ENCODE peak calls at places on chromosome 17, in seven cellular contexts. S, A, H, D, L, R and E are unnamed samples.

GRCh38 chr17:58362368-58363014 is 10.5 kb upstream of the SUPT4H1 start:
- DNase-seq in A (no peak), R (no peak), H (no peak), D (no peak), L (no peak), S (no peak), E (no peak)

GRCh38 chr17:6574689-6575595 is 18.6 kb upstream of the PITPNM3 start:
- DNase-seq in H (no peak), D (peak; percentile 36), L (peak; percentile 73), A (peak; percentile 39), S (no peak), R (no peak), E (no peak)

GRCh38 chr17:27559996-27560481 is 70.9 kb upstream of the LGALS9 start:
- DNase-seq in S (no peak), D (peak; percentile 85), R (no peak), H (no peak), L (peak; percentile 93), A (no peak), E (no peak)

GRCh38 chr17:17345686-17346427 is 42.7 kb downstream of the NT5M start:
- DNase-seq in S (no peak), R (no peak), L (no peak), D (no peak), H (no peak), A (no peak), E (no peak)

GRCh38 chr17:44007346-44008204 is 3.2 kb downstream of the NAGS start:
- DNase-seq in S (no peak), L (no peak), H (no peak), D (no peak), R (no peak), A (peak; percentile 20), E (no peak)

GRCh38 chr17:50627386-50627781 is 7.3 kb upstream of the ABCC3 start:
- DNase-seq in R (no peak), D (no peak), A (no peak), H (no peak), L (no peak), S (no peak), E (no peak)

GRCh38 chr17:44124118-44124438 is 637 bp upstream of the HDAC5 start:
- DNase-seq in L (no peak), H (no peak), A (no peak), D (no peak), S (no peak), R (no peak), E (no peak)

GRCh38 chr17:60321336-60322055 is 70.4 kb downstream of the USP32 start:
- DNase-seq in S (no peak), L (no peak), R (no peak), H (no peak), D (no peak), A (no peak), E (no peak)

GRCh38 chr17:41657936-41658335 is 30.7 kb upstream of the EIF1 start:
- DNase-seq in D (no peak), S (no peak), A (no peak), L (no peak), H (no peak), R (no peak), E (no peak)

GRCh38 chr17:7479389-7480192 is at the start of gene ZBTB4:
- DNase-seq in D (peak; percentile 65), R (no peak), S (peak; percentile 44), L (peak; percentile 21), H (peak; percentile 5), A (peak; percentile 70), E (peak; percentile 53)

GRCh38 chr17:66373944-66374817 is 71.8 kb downstream of the PRKCA start:
- DNase-seq in R (no peak), L (no peak), H (no peak), S (no peak), D (peak; percentile 66), A (peak; percentile 58), E (no peak)

GRCh38 chr17:43546317-43547188 is at the start of gene ETV4:
- DNase-seq in S (peak; percentile 94), L (peak; percentile 89), H (peak; percentile 69), R (peak; percentile 84), A (peak; percentile 97), D (peak; percentile 96), E (peak; percentile 99)

GRCh38 chr17:59513934-59514841 is 51.2 kb upstream of the DHX40 start:
- DNase-seq in R (no peak), L (peak; percentile 45), A (no peak), S (no peak), H (no peak), D (peak; percentile 91), E (no peak)

GRCh38 chr17:51371732-51372151 is 111.4 kb downstream of the UTP18 start:
- DNase-seq in A (peak; percentile 93), S (peak; percentile 71), D (peak; percentile 18), H (peak; percentile 12), L (peak; percentile 50), R (peak; percentile 67), E (peak; percentile 91)

DNA sequence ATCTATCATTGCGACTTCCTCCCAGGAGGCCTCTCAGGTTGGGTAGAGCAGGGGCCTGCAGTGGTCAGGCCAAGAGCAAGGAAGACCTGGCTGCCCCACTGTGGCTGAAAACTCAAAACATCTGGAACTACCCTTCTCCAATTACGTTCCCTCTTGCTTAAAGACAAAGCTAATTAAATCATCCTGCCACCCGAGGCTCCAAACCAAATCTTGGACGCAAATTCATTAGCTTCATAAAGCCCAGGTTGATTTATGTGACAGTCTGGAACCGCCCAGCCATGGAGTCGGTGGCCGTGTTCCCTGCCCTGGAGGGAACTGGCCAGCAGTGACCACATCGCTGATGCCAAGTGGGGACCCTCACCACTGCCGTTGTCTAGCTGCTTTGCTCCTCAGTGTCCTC is 21.4 kb downstream of the GRIN2C start:
- DNase-seq in R (no peak), H (no peak), D (no peak), A (no peak), L (no peak), S (no peak), E (no peak)
- H2BK5ac ChIP-seq in R (no peak overlapping the region), H (no peak overlapping the region), D (no peak overlapping the region), A (no peak overlapping the region), L (no peak overlapping the region), S (no peak overlapping the region), E (no peak overlapping the region)

GRCh38 chr17:34979153-34979552 is 1.2 kb upstream of the LIG3 start:
- DNase-seq in A (no peak), H (peak; percentile 55), L (no peak), S (no peak), R (no peak), D (no peak), E (no peak)

GRCh38 chr17:34979650-34980352 is 511 bp upstream of the LIG3 start:
- DNase-seq in A (peak; percentile 38), H (no peak), L (peak; percentile 22), S (no peak), R (no peak), D (peak; percentile 18), E (no peak)

GRCh38 chr17:34980681-34981537 is 597 bp downstream of the LIG3 start:
- DNase-seq in D (peak; percentile 90), L (peak; percentile 80), S (peak; percentile 56), A (peak; percentile 90), R (no peak), H (peak; percentile 40), E (peak; percentile 76)

GRCh38 chr17:34981538-34982241 is 1.4 kb downstream of the LIG3 start:
- DNase-seq in L (peak; percentile 47), D (peak; percentile 86), H (no peak), R (no peak), A (peak; percentile 28), S (no peak), E (no peak)

DNA sequence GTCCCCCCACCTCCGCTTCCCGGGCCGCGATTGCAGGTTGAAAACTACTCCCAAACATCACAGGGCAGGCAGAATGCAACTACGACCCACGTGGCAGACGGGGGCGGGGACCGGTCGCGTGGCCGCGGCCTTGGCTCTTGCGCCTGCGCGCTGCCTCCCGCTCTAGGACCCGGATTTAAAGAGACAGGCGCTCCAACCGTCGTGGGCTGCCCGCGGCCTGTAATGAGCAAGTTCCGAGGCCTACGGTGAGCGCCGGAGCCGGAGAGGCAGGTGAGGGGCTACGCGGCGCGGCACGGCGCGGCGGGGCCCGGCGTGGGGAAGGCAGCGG is at the start of gene LIG3:
- DNase-seq in H (peak; percentile 95), R (peak; percentile 85), D (peak; percentile 92), A (peak; percentile 97), L (peak; percentile 92), S (peak; percentile 91), E (peak; percentile 99)
- H2BK5ac ChIP-seq in H (peak within 1 kb of the TSS; percentile 67), R (peak within 1 kb of the TSS; percentile 57), D (peak within 1 kb of the TSS; percentile 98), A (peak within 1 kb of the TSS; percentile 41), L (peak within 1 kb of the TSS; percentile 99), S (peak within 1 kb of the TSS; percentile 59), E (no peak within 1 kb of the TSS)

GRCh38 chr17:71963341-71963740 is 157.5 kb upstream of the SOX9 start:
- DNase-seq in L (no peak), S (no peak), H (no peak), R (no peak), D (no peak), A (no peak), E (no peak)
- H2BK5ac ChIP-seq in L (no peak overlapping the region), S (no peak overlapping the region), H (no peak overlapping the region), R (no peak overlapping the region), D (no peak overlapping the region), A (no peak overlapping the region), E (no peak overlapping the region)

GRCh38 chr17:63694974-63695773 is 4.8 kb downstream of the LIMD2 start:
- DNase-seq in R (no peak), S (no peak), H (no peak), L (no peak), D (no peak), A (no peak), E (no peak)

GRCh38 chr17:63697341-63698286 is 2.3 kb downstream of the LIMD2 start:
- DNase-seq in H (no peak), R (no peak), L (no peak), A (peak; percentile 73), D (peak; percentile 20), S (no peak), E (peak; percentile 78)

GRCh38 chr17:63694229-63694973 is 5.5 kb downstream of the LIMD2 start:
- DNase-seq in D (no peak), S (no peak), A (peak; percentile 77), R (no peak), H (no peak), L (no peak), E (peak; percentile 71)

GRCh38 chr17:63696381-63696961 is 3.5 kb downstream of the LIMD2 start:
- DNase-seq in S (peak; percentile 36), A (peak; percentile 94), D (peak; percentile 47), H (no peak), R (no peak), L (no peak), E (peak; percentile 91)

GRCh38 chr17:63695889-63696288 is 4.0 kb downstream of the LIMD2 start:
- DNase-seq in A (no peak), L (no peak), H (no peak), S (no peak), D (no peak), R (no peak), E (no peak)
- H2BK5ac ChIP-seq in A (no peak overlapping the region), L (no peak overlapping the region), H (no peak overlapping the region), S (peak overlapping the region; percentile 43), D (no peak overlapping the region), R (no peak overlapping the region), E (no peak overlapping the region)

DNA sequence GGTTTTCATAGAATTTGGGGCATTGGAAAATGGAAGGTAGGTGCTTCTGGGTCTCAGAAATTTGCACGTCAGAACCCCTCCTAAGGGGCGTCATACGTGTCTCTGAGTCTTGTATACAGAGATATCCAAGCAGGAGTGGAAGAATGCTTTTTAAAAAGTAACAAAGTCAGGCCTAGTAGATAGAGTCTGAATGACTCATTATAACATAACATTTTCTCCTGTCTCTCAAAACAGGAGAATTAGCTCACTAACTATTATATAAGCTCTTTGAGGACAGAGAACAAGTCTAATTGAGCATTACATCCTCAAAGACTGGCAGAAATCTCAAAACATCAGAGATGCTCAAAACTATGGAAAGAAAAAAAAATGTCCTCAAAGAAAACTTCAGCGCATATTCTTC is 86.1 kb upstream of the CCL2 start:
- DNase-seq in L (peak; percentile 15), A (no peak), S (no peak), R (no peak), H (no peak), D (no peak), E (no peak)
- H2BK5ac ChIP-seq in L (no peak overlapping the region), A (no peak overlapping the region), S (no peak overlapping the region), R (no peak overlapping the region), H (no peak overlapping the region), D (no peak overlapping the region), E (no peak overlapping the region)